ENCODE peak calls at places on chromosome 22, in ten cellular contexts. I is adrenal gland, V is tibial artery, E is GM12865, X is body of pancreas, Y is nephron progenitor cell, D is right lobe of liver, R is progenitor cell of endocrine pancreas, J is H1, M is OCI-LY7. H is an unnamed sample.

GRCh38 chr22:45872659-45873263 is 104.2 kb downstream of the WNT7B start:
- DNase-seq in I (no peak), Y (no peak), E (no peak), V (no peak), J (no peak), R (no peak), M (no peak), D (no peak), X (no peak), H (no peak)

GRCh38 chr22:17339095-17339693 is 30.1 kb upstream of the CECR2 start:
- DNase-seq in E (no peak), Y (no peak), J (no peak), I (no peak), D (peak; percentile 74), M (no peak), X (no peak), R (no peak), V (no peak), H (no peak)

GRCh38 chr22:49845666-49846459 is 7.8 kb upstream of the ZBED4 start:
- DNase-seq in V (no peak), Y (no peak), X (no peak), E (no peak), M (no peak), R (no peak), J (no peak), D (no peak), I (no peak), H (no peak)

GRCh38 chr22:39277135-39277607 is 32.4 kb upstream of the PDGFB start:
- DNase-seq in E (no peak), V (no peak), J (no peak), Y (no peak), D (no peak), M (no peak), I (no peak), R (no peak), X (no peak), H (no peak)

GRCh38 chr22:21448627-21449416 is 18.4 kb upstream of the TMEM191C start:
- DNase-seq in E (no peak), Y (no peak), J (no peak), D (no peak), R (no peak), M (no peak), V (no peak), I (peak; percentile 24), X (peak; percentile 4), H (no peak)

GRCh38 chr22:17875156-17875555 is 100.9 kb upstream of the BID start:
- DNase-seq in J (no peak), D (no peak), X (no peak), M (no peak), Y (no peak), R (no peak), I (no peak), E (no peak), V (no peak), H (no peak)

GRCh38 chr22:23058481-23059336 is 11.6 kb upstream of the GNAZ start:
- DNase-seq in X (no peak), V (peak; percentile 9), D (peak; percentile 42), J (no peak), R (no peak), Y (no peak), I (peak; percentile 39), E (no peak), M (no peak), H (peak; percentile 12)

GRCh38 chr22:49015993-49016908 is 811.4 kb downstream of the BRD1 start:
- DNase-seq in I (peak; percentile 46), E (no peak), J (no peak), R (no peak), X (no peak), D (peak; percentile 28), Y (no peak), V (peak; percentile 33), M (no peak), H (no peak)

GRCh38 chr22:35044607-35045390 is 21.2 kb upstream of the ISX start:
- DNase-seq in E (no peak), I (no peak), X (no peak), V (no peak), D (no peak), R (no peak), Y (no peak), M (no peak), J (no peak), H (no peak)

GRCh38 chr22:37562049-37562784 is 1.9 kb downstream of the CDC42EP1 start:
- DNase-seq in X (peak; percentile 60), E (no peak), Y (no peak), J (no peak), R (no peak), M (no peak), D (no peak), V (no peak), I (no peak), H (no peak)
- TF ChIP-seq CTCF in X (no peak), E (no peak), Y (no peak), J (no peak), R (no peak), M (peak; percentile 3), D (no peak), V (no peak), I (no peak), H (no peak)

GRCh38 chr22:19865141-19865829 is 10.6 kb upstream of the GNB1L start:
- DNase-seq in V (no peak), M (no peak), E (no peak), Y (no peak), J (no peak), I (no peak), X (no peak), D (no peak), R (no peak), H (no peak)
- TF ChIP-seq CTCF in V (no peak), M (no peak), E (no peak), Y (no peak), J (no peak), I (no peak), X (no peak), D (no peak), R (no peak), H (no peak)

GRCh38 chr22:42428760-42429159 is 3.4 kb downstream of the NFAM1 start:
- DNase-seq in J (no peak), Y (no peak), V (no peak), D (no peak), R (no peak), M (no peak), E (no peak), X (no peak), I (no peak), H (no peak)
- TF ChIP-seq CTCF in J (peak; percentile 8), Y (no peak), V (no peak), D (no peak), R (no peak), M (no peak), E (no peak), X (no peak), I (no peak), H (no peak)

GRCh38 chr22:20295262-20296064 is 24.4 kb downstream of the DGCR6L start:
- DNase-seq in M (no peak), X (no peak), V (no peak), I (no peak), E (no peak), R (no peak), J (no peak), Y (no peak), D (no peak), H (no peak)
- TF ChIP-seq CTCF in M (no peak), X (no peak), V (no peak), I (no peak), E (no peak), R (no peak), J (no peak), Y (no peak), D (no peak), H (no peak)

GRCh38 chr22:32389685-32390084 is 22.4 kb downstream of the RTCB start:
- DNase-seq in X (peak; percentile 14), R (no peak), D (no peak), E (no peak), V (no peak), M (peak; percentile 13), J (no peak), I (no peak), Y (peak; percentile 42), H (no peak)
- TF ChIP-seq CTCF in X (peak; percentile 22), R (peak; percentile 58), D (peak; percentile 43), E (no peak), V (no peak), M (peak; percentile 77), J (peak; percentile 55), I (peak; percentile 30), Y (peak; percentile 46), H (peak; percentile 16)

DNA sequence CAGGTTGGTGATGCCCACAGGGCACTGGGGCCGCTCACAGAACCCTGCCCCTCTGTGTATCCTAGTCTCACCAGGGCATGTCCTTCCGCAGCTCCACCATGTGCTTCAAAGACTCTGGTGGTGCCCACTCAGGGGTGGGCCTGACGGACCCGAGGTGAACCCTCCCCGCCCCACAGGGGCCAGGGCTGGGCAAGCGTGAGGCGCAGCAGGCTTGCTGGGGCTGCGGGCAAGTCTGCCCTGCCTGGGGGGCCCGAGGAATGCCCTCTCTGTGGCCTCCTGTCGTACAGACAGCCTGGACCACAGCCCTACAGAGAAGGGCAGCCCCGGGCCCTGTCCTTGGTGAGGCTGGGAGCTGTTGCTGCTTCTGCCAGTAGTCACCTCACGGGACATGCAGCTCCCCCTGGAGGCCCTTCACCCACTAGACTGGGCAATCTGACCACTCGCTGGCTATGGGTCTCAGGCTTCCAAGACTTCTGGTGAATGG is 40.2 kb downstream of the TBX1 start:
- DNase-seq in Y (no peak), R (no peak), J (no peak), D (peak; percentile 58), M (no peak), E (no peak), I (no peak), X (no peak), V (no peak), H (no peak)
- TF ChIP-seq CTCF in Y (no peak), R (peak; percentile 51), J (peak; percentile 69), D (peak; percentile 19), M (no peak), E (no peak), I (no peak), X (no peak), V (no peak), H (no peak)